ENCODE peak calls at places on chromosomes 12 and 14, in seven cellular contexts. X is neural crest cell; U is NCI-H1930; T is Caki2; K is stimulated activated CD4-positive, alpha-beta T cell treated with anti-CD3 and anti-CD28 coated beads, Interleukin-4, amount 100 ng/mL, for 4 hours; C is fibroblast of pulmonary artery; B is dermis blood vessel endothelial cell. F is an unnamed sample.

GRCh38 chr12:52534482-52534881 is 14.3 kb upstream of the KRT5 start:
- DNase-seq in U (no peak), X (no peak), B (no peak), T (no peak), K (no peak), C (peak; percentile 9), F (no peak)

GRCh38 chr12:85621041-85621440 is 215.2 kb downstream of the RASSF9 start:
- DNase-seq in U (no peak), B (no peak), T (no peak), C (no peak), K (no peak), X (no peak), F (no peak)

GRCh38 chr12:7678744-7679143 is 13.0 kb upstream of the APOBEC1 start:
- DNase-seq in U (no peak), X (no peak), C (no peak), T (no peak), K (no peak), B (no peak), F (no peak)

GRCh38 chr14:41873379-41874034 is 266.8 kb downstream of the LRFN5 start:
- DNase-seq in U (no peak), B (no peak), C (peak; percentile 78), T (no peak), K (no peak), X (no peak), F (no peak)

GRCh38 chr12:4241592-4241991 is 32.0 kb upstream of the CCND2 start:
- DNase-seq in T (no peak), C (no peak), B (no peak), U (no peak), X (no peak), K (no peak), F (no peak)

GRCh38 chr14:51733147-51733546 is 81.4 kb downstream of the FRMD6 start:
- DNase-seq in K (no peak), T (no peak), X (no peak), U (no peak), B (no peak), C (no peak), F (no peak)

GRCh38 chr12:3293446-3294161 is 197.4 kb upstream of the PRMT8 start:
- DNase-seq in X (no peak), B (peak; percentile 25), U (no peak), K (no peak), T (no peak), C (peak; percentile 33), F (no peak)

GRCh38 chr12:12474471-12474928 is 88.2 kb downstream of the DUSP16 start:
- DNase-seq in X (no peak), B (no peak), T (no peak), K (no peak), C (no peak), U (no peak), F (no peak)

GRCh38 chr14:80428171-80428570 is 216.9 kb upstream of the DIO2 start:
- DNase-seq in U (no peak), K (no peak), X (no peak), C (peak; percentile 62), B (no peak), T (no peak), F (no peak)

GRCh38 chr12:5441497-5442236 is 9.8 kb downstream of the NTF3 start:
- DNase-seq in T (peak; percentile 96), K (no peak), C (peak; percentile 6), U (no peak), B (no peak), X (no peak), F (no peak)

GRCh38 chr14:38207830-38208815 is at the start of gene SSTR1:
- DNase-seq in T (peak; percentile 13), K (no peak), U (no peak), C (peak; percentile 21), X (no peak), B (peak; percentile 37), F (peak; percentile 28)

GRCh38 chr12:53173085-53173715 is 7.3 kb upstream of the ZNF740 start:
- DNase-seq in K (no peak), B (no peak), U (no peak), X (no peak), C (no peak), T (no peak), F (no peak)

GRCh38 chr12:4056910-4057845 is 184.0 kb upstream of the PARP11 start:
- DNase-seq in X (no peak), K (no peak), C (no peak), U (no peak), T (no peak), B (no peak), F (no peak)

GRCh38 chr12:106353178-106353577 is 4.4 kb upstream of the POLR3B start:
- DNase-seq in X (no peak), T (no peak), C (no peak), U (no peak), B (no peak), K (no peak), F (no peak)

GRCh38 chr12:111034148-111034910 is 114.0 kb upstream of the MYL2 start:
- DNase-seq in T (no peak), C (no peak), B (peak; percentile 12), X (peak; percentile 41), K (no peak), U (no peak), F (peak; percentile 59)

GRCh38 chr12:24605466-24605865 is 343.4 kb downstream of the BCAT1 start:
- DNase-seq in C (no peak), B (no peak), T (no peak), X (no peak), K (no peak), U (no peak), F (no peak)

GRCh38 chr12:116797885-116798284 is 59.8 kb downstream of the RNFT2 start:
- DNase-seq in U (no peak), T (no peak), K (no peak), C (no peak), X (no peak), B (no peak), F (no peak)

GRCh38 chr12:132029503-132030300 is 80.0 kb downstream of the EP400 start:
- DNase-seq in K (no peak), C (no peak), B (peak; percentile 10), X (no peak), T (no peak), U (no peak), F (no peak)

GRCh38 chr14:72476657-72477499 is 417.0 kb downstream of the DPF3 start:
- DNase-seq in K (peak; percentile 31), T (peak; percentile 59), U (no peak), X (no peak), B (peak; percentile 1), C (peak; percentile 13), F (no peak)

GRCh38 chr12:42097971-42098370 is 46.7 kb downstream of the GXYLT1 start:
- DNase-seq in X (no peak), K (no peak), U (no peak), T (no peak), B (no peak), C (peak; percentile 47), F (no peak)

GRCh38 chr14:89618309-89618708 is 201.3 kb upstream of the FOXN3 start:
- DNase-seq in X (no peak), K (no peak), B (peak; percentile 34), U (no peak), T (no peak), C (peak; percentile 34), F (no peak)

GRCh38 chr14:59926534-59926933 is 6.6 kb downstream of the LRRC9 start:
- DNase-seq in B (no peak), X (no peak), T (no peak), U (no peak), K (no peak), C (no peak), F (no peak)

GRCh38 chr14:21894003-21894897 is 220.6 kb upstream of the OR4E1 start:
- DNase-seq in T (no peak), C (no peak), X (no peak), K (peak; percentile 35), U (peak; percentile 2), B (peak; percentile 60), F (peak; percentile 27)

GRCh38 chr14:92481811-92482559 is 31.6 kb upstream of the RIN3 start:
- DNase-seq in T (no peak), U (no peak), B (peak; percentile 19), C (no peak), K (no peak), X (no peak), F (no peak)

F was measured in nephron progenitor cell.